ENCODE peak calls at places on chromosome 3, in eight cellular contexts. S is foreskin keratinocyte, O is heart right ventricle, B is fibroblast of lung, H is HCT116, I is endothelial cell of umbilical vein, Y is IMR-90, Z is endodermal cell. T is an unnamed sample. For H3K4me1, the result is how much of the 10 kb centered on the place peaks cover.

GRCh38 chr3:20258371-20258770 is 72.4 kb upstream of the SGO1 start:
- DNase-seq in S (no peak), O (no peak), B (no peak), H (no peak), I (no peak), Y (no peak), Z (no peak), T (no peak)

GRCh38 chr3:72155391-72156064 is 370.6 kb upstream of the PROK2 start:
- DNase-seq in S (peak), O (peak), B (peak), H (no peak), I (peak), Y (peak), Z (no peak), T (no peak)

GRCh38 chr3:28328188-28329151 is 20.1 kb upstream of the ZCWPW2 start:
- DNase-seq in S (no peak), O (no peak), B (peak), H (no peak), I (peak), Y (peak), Z (no peak), T (no peak)

GRCh38 chr3:16515885-16516420 is 2.5 kb upstream of the RFTN1 start:
- DNase-seq in S (no peak), O (no peak), B (no peak), H (no peak), I (no peak), Y (no peak), Z (no peak), T (no peak)

GRCh38 chr3:88059380-88060160 is 515 bp downstream of the ZNF654 start:
- DNase-seq in S (no peak), O (no peak), B (peak), H (no peak), I (no peak), Y (no peak), Z (no peak), T (no peak)

GRCh38 chr3:109275702-109276293 is 40.5 kb downstream of the DPPA2 start:
- DNase-seq in S (no peak), O (peak), B (peak), H (peak), I (peak), Y (peak), Z (peak), T (no peak)

GRCh38 chr3:112470791-112471190 is 28.5 kb downstream of the BTLA start:
- DNase-seq in S (no peak), O (no peak), B (peak), H (no peak), I (no peak), Y (peak), Z (no peak), T (no peak)

GRCh38 chr3:129624347-129625070 is 18.0 kb upstream of the PLXND1 start:
- DNase-seq in S (no peak), O (peak), B (no peak), H (no peak), I (peak), Y (peak), Z (peak), T (no peak)

GRCh38 chr3:35777563-35777962 is 138.2 kb downstream of the ARPP21 start:
- DNase-seq in S (no peak), O (no peak), B (no peak), H (no peak), I (no peak), Y (no peak), Z (no peak), T (no peak)

GRCh38 chr3:154758109-154758868 is 321.8 kb upstream of the MME start:
- DNase-seq in S (no peak), O (no peak), B (peak), H (no peak), I (peak), Y (peak), Z (no peak), T (no peak)

GRCh38 chr3:152331018-152331541 is 62.4 kb downstream of the MBNL1 start:
- DNase-seq in S (peak), O (no peak), B (peak), H (peak), I (peak), Y (peak), Z (no peak), T (no peak)

GRCh38 chr3:153285194-153285641 is 123.2 kb downstream of the RAP2B start:
- DNase-seq in S (no peak), O (no peak), B (peak), H (no peak), I (peak), Y (peak), Z (peak), T (no peak)

GRCh38 chr3:87626471-87626995 is 350.1 kb upstream of the POU1F1 start:
- DNase-seq in S (no peak), O (no peak), B (no peak), H (no peak), I (no peak), Y (no peak), Z (no peak), T (no peak)

GRCh38 chr3:17355591-17355990 is 386.8 kb downstream of the TBC1D5 start:
- DNase-seq in S (no peak), O (no peak), B (peak), H (no peak), I (no peak), Y (no peak), Z (no peak), T (no peak)

GRCh38 chr3:197736010-197736490 is 654 bp downstream of the RUBCN start:
- DNase-seq in S (no peak), O (no peak), B (no peak), H (no peak), I (no peak), Y (no peak), Z (peak), T (peak)

GRCh38 chr3:127337001-127337400 is 49.2 kb upstream of the PRR20G start:
- DNase-seq in S (no peak), O (no peak), B (no peak), H (no peak), I (no peak), Y (no peak), Z (no peak), T (no peak)

GRCh38 chr3:193343726-193344222 is 34.8 kb downstream of the ATP13A5 start:
- DNase-seq in S (no peak), O (no peak), B (no peak), H (no peak), I (no peak), Y (no peak), Z (no peak), T (no peak)

GRCh38 chr3:72229952-72230351 is 445.0 kb upstream of the PROK2 start:
- DNase-seq in S (no peak), O (no peak), B (no peak), H (no peak), I (no peak), Y (no peak), Z (no peak), T (no peak)

GRCh38 chr3:78912687-78913086 is 855.1 kb downstream of the ROBO1 start:
- DNase-seq in S (no peak), O (no peak), B (peak), H (no peak), I (no peak), Y (peak), Z (no peak), T (no peak)
- H3K4me1 ChIP-seq in S (under half), O (under half), B (under half), H (under half), I (under half), Y (under half), Z (under half), T (under half)

GRCh38 chr3:65343736-65344135 is 655.9 kb upstream of the ADAMTS9 start:
- DNase-seq in S (no peak), O (no peak), B (no peak), H (no peak), I (no peak), Y (no peak), Z (no peak), T (no peak)

GRCh38 chr3:65343031-65343430 is 655.2 kb upstream of the ADAMTS9 start:
- DNase-seq in S (no peak), O (no peak), B (no peak), H (no peak), I (no peak), Y (no peak), Z (no peak), T (no peak)

GRCh38 chr3:65344846-65345245 is 657.0 kb upstream of the ADAMTS9 start:
- DNase-seq in S (no peak), O (no peak), B (no peak), H (no peak), I (no peak), Y (no peak), Z (no peak), T (no peak)

GRCh38 chr3:65344444-65344843 is 656.6 kb upstream of the ADAMTS9 start:
- DNase-seq in S (no peak), O (no peak), B (no peak), H (no peak), I (no peak), Y (no peak), Z (peak), T (no peak)

DNA sequence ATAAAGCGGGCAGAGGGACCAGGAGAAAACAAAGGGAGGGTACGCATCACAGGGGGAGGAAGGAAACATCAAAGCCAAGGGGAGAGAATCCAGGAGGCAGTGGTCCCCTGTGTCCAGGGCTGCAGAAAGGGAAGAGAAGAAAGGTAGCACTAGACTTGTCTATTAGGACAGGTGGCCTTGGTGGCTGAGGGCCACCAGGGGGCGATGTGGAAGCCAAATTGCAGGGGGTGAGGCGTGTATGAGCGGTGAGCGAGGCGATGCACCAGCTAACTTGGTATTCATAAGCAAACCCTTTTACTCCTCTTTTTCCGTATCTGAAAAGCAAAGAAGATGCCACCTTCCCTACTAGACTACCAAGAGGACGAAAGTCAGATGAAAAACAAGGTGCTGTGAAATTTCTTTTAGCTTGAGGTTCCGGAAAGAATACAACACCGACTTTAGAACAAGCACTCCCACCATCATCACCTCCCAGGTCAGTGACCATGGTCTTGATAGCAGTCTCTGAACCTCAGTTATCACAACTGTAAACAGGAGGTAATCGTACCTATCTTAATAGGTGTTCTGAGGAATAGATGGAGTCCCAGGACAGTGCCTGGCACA is 654.4 kb upstream of the ADAMTS9 start:
- DNase-seq in S (no peak), O (peak), B (peak), H (peak), I (peak), Y (peak), Z (peak), T (no peak)
- TF ChIP-seq CTCF in S (peak), O (peak), B (peak), H (peak), I (peak), Y (peak), Z (peak), T (no peak)

DNA sequence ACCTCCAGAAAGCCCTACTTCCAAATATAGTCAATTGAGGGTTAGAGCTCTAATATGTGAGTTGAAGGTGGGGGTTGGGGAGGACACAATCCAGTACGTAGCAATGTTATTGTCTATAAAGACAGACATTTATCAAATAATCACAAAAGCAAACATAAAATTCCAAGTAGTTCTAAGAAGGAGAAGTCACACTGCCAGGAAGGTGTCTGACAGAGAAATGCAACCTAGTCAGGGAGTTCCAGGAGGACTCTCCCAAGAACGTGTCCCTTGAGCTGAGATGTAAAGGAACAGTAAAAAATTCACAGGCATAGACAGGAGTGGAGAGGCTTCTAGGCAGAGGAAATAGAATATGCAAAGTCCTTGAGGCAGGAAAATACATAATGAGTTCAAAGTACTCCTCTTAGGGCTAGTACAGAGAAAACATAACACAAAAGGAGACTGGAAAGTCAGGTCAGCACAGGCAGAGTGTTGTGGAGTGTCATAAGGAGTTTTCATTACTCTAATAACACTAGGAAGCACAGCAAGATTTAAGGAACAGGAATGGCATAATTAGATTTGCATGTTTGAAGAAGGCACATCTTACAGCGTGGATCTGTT is 277.6 kb upstream of the STT3B start:
- DNase-seq in S (no peak), O (no peak), B (no peak), H (no peak), I (no peak), Y (no peak), Z (no peak), T (no peak)
- H3K27ac ChIP-seq in S (no peak), O (no peak), B (no peak), H (no peak), I (no peak), Y (no peak), Z (no peak), T (no peak)

DNA sequence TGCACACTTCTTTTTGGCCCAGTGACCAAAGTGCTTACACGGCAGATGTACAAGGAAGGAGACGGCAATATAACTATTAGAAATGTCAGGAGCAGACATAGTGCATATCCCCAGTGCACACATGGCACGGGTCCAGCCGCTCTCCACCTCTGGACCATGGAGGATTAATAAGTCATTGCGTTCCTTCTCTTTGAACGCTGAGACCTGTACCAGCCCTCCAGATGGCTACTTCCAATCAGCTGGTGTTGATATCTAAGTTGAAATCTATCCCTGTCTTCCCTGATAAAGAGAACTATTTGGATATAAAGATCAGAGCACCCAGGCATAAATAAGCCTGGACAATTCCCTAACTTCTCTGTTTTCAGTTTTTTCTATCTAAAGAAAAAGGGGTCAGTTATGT is 212.5 kb downstream of the CADPS start:
- DNase-seq in S (no peak), O (no peak), B (no peak), H (no peak), I (no peak), Y (no peak), Z (no peak), T (no peak)
- H3K4me1 ChIP-seq in S (under half), O (under half), B (under half), H (under half), I (under half), Y (under half), Z (under half), T (under half)

GRCh38 chr3:46080124-46080991 is 53.1 kb upstream of the XCR1 start:
- DNase-seq in S (no peak), O (no peak), B (no peak), H (no peak), I (no peak), Y (no peak), Z (no peak), T (no peak)

GRCh38 chr3:46078712-46079400 is 51.6 kb upstream of the XCR1 start:
- DNase-seq in S (peak), O (peak), B (peak), H (peak), I (peak), Y (peak), Z (peak), T (peak)

GRCh38 chr3:46075816-46076215 is 48.5 kb upstream of the XCR1 start:
- DNase-seq in S (no peak), O (no peak), B (no peak), H (no peak), I (no peak), Y (no peak), Z (no peak), T (no peak)

GRCh38 chr3:46071222-46071621 is 43.9 kb upstream of the XCR1 start:
- DNase-seq in S (no peak), O (no peak), B (no peak), H (no peak), I (no peak), Y (no peak), Z (no peak), T (no peak)

GRCh38 chr3:46076606-46077005 is 49.3 kb upstream of the XCR1 start:
- DNase-seq in S (no peak), O (no peak), B (no peak), H (no peak), I (peak), Y (peak), Z (no peak), T (no peak)
- TF ChIP-seq CTCF in S (peak), O (peak), B (peak), H (no peak), I (no peak), Y (peak), Z (no peak), T (no peak)

DNA sequence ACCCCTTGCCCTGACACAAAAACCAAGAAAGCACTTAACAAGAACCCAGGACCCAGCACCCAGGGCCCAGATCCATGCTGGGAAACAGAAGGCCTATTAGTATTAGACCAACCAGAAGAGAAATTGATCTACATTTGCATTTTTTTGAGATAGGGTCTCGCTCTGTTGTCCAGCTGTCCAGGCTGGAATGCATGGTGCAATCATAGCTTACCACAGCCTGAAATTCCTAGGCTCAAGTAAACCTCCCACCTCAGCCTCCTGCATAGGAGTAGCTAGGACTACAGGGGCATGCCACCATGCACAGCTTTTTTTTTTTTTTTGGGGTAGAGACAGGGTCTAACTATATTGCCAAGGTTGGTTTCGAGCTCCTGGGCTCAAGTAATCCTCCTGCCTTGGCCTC is 26.4 kb downstream of the CCDC12 start:
- DNase-seq in S (no peak), O (no peak), B (no peak), H (no peak), I (no peak), Y (no peak), Z (no peak), T (no peak)
- H3K27ac ChIP-seq in S (no peak), O (peak), B (no peak), H (no peak), I (no peak), Y (no peak), Z (no peak), T (no peak)

GRCh38 chr3:61638721-61639120 is 77.3 kb downstream of the PTPRG start:
- DNase-seq in S (no peak), O (no peak), B (peak), H (no peak), I (no peak), Y (peak), Z (no peak), T (no peak)

GRCh38 chr3:61634678-61635077 is 73.3 kb downstream of the PTPRG start:
- DNase-seq in S (no peak), O (no peak), B (no peak), H (no peak), I (no peak), Y (peak), Z (no peak), T (no peak)

GRCh38 chr3:61645148-61645547 is 83.8 kb downstream of the PTPRG start:
- DNase-seq in S (no peak), O (no peak), B (peak), H (no peak), I (no peak), Y (no peak), Z (no peak), T (no peak)

GRCh38 chr3:61637088-61638051 is 76.0 kb downstream of the PTPRG start:
- DNase-seq in S (no peak), O (peak), B (peak), H (no peak), I (peak), Y (peak), Z (no peak), T (no peak)

GRCh38 chr3:61639991-61640390 is 78.6 kb downstream of the PTPRG start:
- DNase-seq in S (no peak), O (no peak), B (no peak), H (no peak), I (no peak), Y (no peak), Z (no peak), T (no peak)
- H3K4me1 ChIP-seq in S (under half), O (under half), B (under half), H (under half), I (under half), Y (under half), Z (under half), T (under half)